ENCODE peak calls at places on chromosomes 4 and X, in six cellular contexts. C is SJSA1, O is ovary, N is spleen, E is body of pancreas, V is adipocyte. Y is an unnamed sample.

GRCh38 chr4:106273831-106274230 is 42.2 kb downstream of the TBCK start:
- DNase-seq in C (no peak), O (no peak), N (no peak), E (no peak), V (peak; percentile 24), Y (no peak)

GRCh38 chr4:140136509-140136908 is 17.5 kb downstream of the MAML3 start:
- DNase-seq in C (no peak), O (no peak), N (no peak), E (no peak), V (no peak), Y (no peak)

GRCh38 chr4:104743141-104743748 is 248.6 kb upstream of the CXXC4 start:
- DNase-seq in C (no peak), O (no peak), N (no peak), E (no peak), V (no peak), Y (no peak)

GRCh38 chrX:96984538-96984937 is 100.8 kb downstream of the RPA4 start:
- DNase-seq in C (no peak), O (no peak), N (no peak), E (no peak), V (no peak), Y (no peak)

GRCh38 chr4:142331646-142332045 is 514.5 kb downstream of the INPP4B start:
- DNase-seq in C (no peak), O (no peak), N (no peak), E (no peak), V (peak; percentile 74), Y (no peak)

GRCh38 chr4:153519677-153520076 is 53.5 kb downstream of the TMEM131L start:
- DNase-seq in C (no peak), O (no peak), N (no peak), E (no peak), V (no peak), Y (no peak)

GRCh38 chr4:158884280-158884679 is 115.5 kb downstream of the FNIP2 start:
- DNase-seq in C (no peak), O (no peak), N (no peak), E (no peak), V (no peak), Y (no peak)

GRCh38 chr4:105912633-105913032 is 17.4 kb downstream of the NPNT start:
- DNase-seq in C (no peak), O (no peak), N (no peak), E (no peak), V (no peak), Y (no peak)

GRCh38 chrX:151984328-151984727 is 9.9 kb upstream of the GABRE start:
- DNase-seq in C (peak; percentile 76), O (no peak), N (no peak), E (no peak), V (peak; percentile 74), Y (no peak)

GRCh38 chr4:156169011-156169410 is 215.3 kb upstream of the CTSO start:
- DNase-seq in C (no peak), O (peak; percentile 7), N (no peak), E (no peak), V (peak; percentile 88), Y (no peak)

GRCh38 chr4:54844911-54845310 is 187.2 kb downstream of the KIT start:
- DNase-seq in C (no peak), O (no peak), N (no peak), E (no peak), V (no peak), Y (no peak)

GRCh38 chr4:55499495-55499894 is 47.2 kb downstream of the CLOCK start:
- DNase-seq in C (no peak), O (no peak), N (no peak), E (no peak), V (no peak), Y (no peak)

GRCh38 chr4:186854256-186854655 is 130.6 kb upstream of the FAT1 start:
- DNase-seq in C (no peak), O (no peak), N (no peak), E (no peak), V (no peak), Y (no peak)

GRCh38 chrX:136272325-136272724 is 21.1 kb upstream of the MAP7D3 start:
- DNase-seq in C (no peak), O (no peak), N (no peak), E (no peak), V (no peak), Y (no peak)

GRCh38 chr4:113636877-113637276 is 124.7 kb downstream of the CAMK2D start:
- DNase-seq in C (peak; percentile 41), O (no peak), N (peak; percentile 75), E (no peak), V (no peak), Y (no peak)

GRCh38 chrX:13340182-13340791 is 20.4 kb upstream of the ATXN3L start:
- DNase-seq in C (no peak), O (no peak), N (no peak), E (no peak), V (peak; percentile 24), Y (no peak)

GRCh38 chr4:5824635-5825034 is 68.3 kb downstream of the CRMP1 start:
- DNase-seq in C (no peak), O (no peak), N (no peak), E (no peak), V (peak; percentile 59), Y (peak; percentile 75)

GRCh38 chr4:30863031-30863430 is 142.9 kb downstream of the PCDH7 start:
- DNase-seq in C (no peak), O (no peak), N (no peak), E (no peak), V (peak; percentile 60), Y (no peak)

GRCh38 chr4:7844247-7844991 is 95.2 kb downstream of the AFAP1 start:
- DNase-seq in C (peak; percentile 95), O (peak; percentile 69), N (no peak), E (peak; percentile 72), V (peak; percentile 81), Y (peak; percentile 81)

GRCh38 chr4:76388160-76388908 is 32.6 kb downstream of the CCDC158 start:
- DNase-seq in C (no peak), O (no peak), N (no peak), E (no peak), V (no peak), Y (no peak)

DNA sequence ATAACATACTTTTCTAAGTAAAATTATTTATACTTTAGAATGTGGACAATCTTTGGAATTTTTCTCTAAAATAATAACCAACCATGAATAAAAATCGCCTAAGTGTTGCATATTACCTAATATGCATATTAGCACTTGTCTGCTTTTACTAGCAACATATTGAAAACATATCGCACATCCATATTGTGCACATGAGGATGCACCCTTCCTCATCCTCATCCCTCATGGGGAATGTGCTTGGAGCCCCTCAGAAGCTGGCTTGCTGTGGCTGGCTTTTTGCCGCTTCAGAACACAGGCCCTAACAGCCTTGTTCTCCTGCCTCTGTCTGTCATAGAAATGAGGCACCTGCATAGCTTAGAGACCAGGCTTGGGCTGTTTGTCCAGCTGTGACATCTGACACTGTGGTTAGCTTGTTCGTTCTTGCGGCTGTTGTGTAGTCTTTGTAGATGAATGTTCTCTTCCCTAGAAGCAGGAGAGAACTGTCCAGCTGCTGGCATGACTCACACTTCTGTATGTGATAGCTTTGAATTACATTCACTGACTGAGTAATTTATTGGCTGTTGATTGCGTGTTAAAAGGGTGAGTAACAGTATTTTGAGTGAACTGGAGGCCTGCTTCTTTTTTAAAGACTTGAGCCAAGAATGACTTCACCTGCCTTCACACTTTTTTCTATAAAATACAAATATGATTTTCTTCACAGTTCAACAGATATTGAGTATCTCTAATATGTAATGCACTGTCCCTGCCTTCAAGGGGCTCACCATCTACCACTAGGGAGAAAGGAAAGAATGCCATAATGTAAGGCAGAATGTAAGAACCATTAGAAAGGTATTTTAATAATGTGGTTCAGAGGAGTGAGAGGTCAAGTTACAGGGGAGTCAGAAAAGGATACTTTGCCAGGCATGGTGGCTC is 81.9 kb downstream of the HMGB2 start:
- DNase-seq in C (peak; percentile 87), O (peak; percentile 50), N (no peak), E (peak; percentile 84), V (peak; percentile 83), Y (no peak)
- H3K4me3 ChIP-seq in C (no peak overlapping the region), O (no peak overlapping the region), N (no peak overlapping the region), E (no peak overlapping the region), V (no peak overlapping the region), Y (no peak overlapping the region)

DNA sequence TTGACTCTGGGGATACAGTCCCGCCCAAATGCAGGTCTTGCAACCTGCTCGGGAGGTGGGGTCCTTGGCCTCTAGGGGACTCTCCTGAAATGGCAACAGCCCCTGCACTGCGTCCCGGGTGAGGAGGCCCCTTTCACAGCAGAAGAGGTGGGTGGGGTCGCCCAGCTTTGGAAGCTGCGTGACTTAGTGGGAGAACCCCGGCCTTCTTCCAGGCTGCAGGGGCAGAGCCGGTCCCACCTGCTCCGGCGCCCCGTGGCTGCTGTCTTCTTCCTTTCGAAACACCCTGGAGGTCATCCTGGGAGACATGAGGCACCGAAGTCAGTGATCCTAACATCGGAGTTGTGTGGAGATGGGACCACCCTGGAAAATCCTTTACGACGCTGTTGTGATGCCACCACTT is 103.7 kb upstream of the ADRA2C start:
- DNase-seq in C (no peak), O (no peak), N (no peak), E (no peak), V (no peak), Y (peak; percentile 72)
- H3K27me3 ChIP-seq in C (peaks cover 26% of the 10 kb centered on the region), O (no peaks in the 10 kb centered on the region), N (no peaks in the 10 kb centered on the region), E (no peaks in the 10 kb centered on the region), V (peaks cover 59% of the 10 kb centered on the region), Y (no peaks in the 10 kb centered on the region)

GRCh38 chr4:83071116-83071515 is 36.1 kb downstream of the COPS4 start:
- DNase-seq in C (no peak), O (no peak), N (no peak), E (no peak), V (peak; percentile 15), Y (no peak)

GRCh38 chr4:83065268-83065667 is 30.3 kb downstream of the COPS4 start:
- DNase-seq in C (no peak), O (no peak), N (no peak), E (no peak), V (no peak), Y (no peak)

GRCh38 chr4:83062748-83063147 is 27.8 kb downstream of the COPS4 start:
- DNase-seq in C (no peak), O (no peak), N (no peak), E (no peak), V (peak; percentile 34), Y (no peak)

DNA sequence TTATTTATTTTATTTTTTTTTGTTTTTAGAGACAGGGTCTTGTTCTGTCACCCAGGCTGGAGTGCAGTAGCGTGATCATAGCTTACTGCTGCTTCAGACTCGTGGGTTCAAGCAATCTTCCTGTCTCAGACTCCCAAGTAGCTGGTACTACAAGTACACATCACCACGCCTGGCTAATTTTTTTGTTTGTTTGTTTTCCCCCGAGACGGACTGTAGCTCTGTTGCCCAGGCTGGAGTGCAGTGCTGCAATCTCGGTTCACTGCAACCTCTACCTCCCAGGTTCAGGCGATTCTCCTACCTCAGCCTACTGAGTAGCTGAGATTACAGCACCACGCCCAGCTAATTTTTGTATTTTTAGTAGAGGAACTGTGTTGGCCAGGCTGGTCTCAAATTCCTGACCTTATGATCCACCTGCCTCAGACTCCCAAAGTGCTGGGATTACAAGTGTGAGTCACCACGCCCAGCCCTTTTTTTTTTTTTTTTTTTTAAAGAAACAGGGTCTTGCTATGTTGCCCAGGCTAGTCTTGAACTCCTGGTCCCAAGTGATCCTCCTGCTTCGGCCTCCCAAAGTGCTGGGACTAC is 32.2 kb downstream of the COPS4 start:
- DNase-seq in C (no peak), O (no peak), N (no peak), E (no peak), V (no peak), Y (no peak)
- H3K36me3 ChIP-seq in C (peaks cover 66% of the 10 kb centered on the region), O (no peaks in the 10 kb centered on the region), N (peaks cover 99% of the 10 kb centered on the region), E (no peaks in the 10 kb centered on the region), V (peaks cover 81% of the 10 kb centered on the region), Y (no peaks in the 10 kb centered on the region)

DNA sequence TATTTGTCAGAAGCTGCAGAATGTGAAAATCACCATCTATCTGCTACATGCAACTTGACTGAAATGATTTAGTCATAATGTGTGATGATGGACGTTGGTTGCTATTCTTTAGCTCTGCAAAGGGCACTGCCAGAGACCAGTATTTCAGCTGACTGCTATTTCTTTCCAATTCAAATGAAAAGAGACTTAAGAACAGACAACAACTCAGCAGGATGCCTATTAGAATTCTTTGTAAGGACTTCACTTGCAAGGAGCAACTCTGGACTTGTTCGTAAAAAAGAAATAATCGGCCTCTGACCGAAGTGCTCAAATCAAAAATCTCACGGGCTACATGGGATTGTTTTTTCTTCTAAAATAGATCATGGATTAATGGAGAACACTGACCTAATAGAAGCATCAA is 262.7 kb downstream of the DHX15 start:
- DNase-seq in C (no peak), O (no peak), N (no peak), E (no peak), V (no peak), Y (no peak)
- H3K4me3 ChIP-seq in C (no peak overlapping the region), O (no peak overlapping the region), N (no peak overlapping the region), E (no peak overlapping the region), V (no peak overlapping the region), Y (no peak overlapping the region)